ENCODE peak calls at places on chromosomes 16 and 17, in eight cellular contexts. Z is uterus, Q is suprapubic skin, O is prostate gland, P is stomach, L is GM12878, S is breast epithelium, G is esophagus squamous epithelium. H is an unnamed sample. For H3K27me3 and H3K36me3, the result is how much of the 10 kb centered on the place peaks cover.

GRCh38 chr16:50360779-50361178 is 8.0 kb downstream of the BRD7 start:
- DNase-seq in S (no peak), P (no peak), Z (no peak), L (no peak), O (no peak), Q (no peak), G (no peak), H (no peak)

GRCh38 chr17:69609495-69610315 is 195.2 kb downstream of the MAP2K6 start:
- DNase-seq in Z (no peak), G (no peak), S (no peak), O (no peak), Q (no peak), L (no peak), P (no peak), H (peak)

GRCh38 chr16:59296002-59296401 is 561.9 kb upstream of the GOT2 start:
- DNase-seq in O (no peak), G (no peak), P (no peak), Z (no peak), Q (no peak), S (no peak), L (no peak), H (no peak)

GRCh38 chr17:39099686-39100293 is 51.6 kb downstream of the PLXDC1 start:
- DNase-seq in O (no peak), S (no peak), L (no peak), P (no peak), G (no peak), Z (peak), Q (no peak), H (no peak)

GRCh38 chr16:61432421-61432820 is 603.8 kb downstream of the CDH8 start:
- DNase-seq in O (no peak), Z (no peak), G (no peak), S (no peak), Q (no peak), P (no peak), L (no peak), H (no peak)

GRCh38 chr16:21264226-21265036 is 13.7 kb downstream of the CRYM start:
- DNase-seq in G (no peak), P (no peak), S (no peak), L (no peak), Q (no peak), O (peak), Z (peak), H (no peak)

GRCh38 chr17:29880031-29880430 is 50.0 kb downstream of the SSH2 start:
- DNase-seq in Z (no peak), L (no peak), G (no peak), O (no peak), Q (no peak), S (no peak), P (no peak), H (no peak)

GRCh38 chr17:61399131-61400057 is at the start of gene TBX2:
- DNase-seq in L (no peak), P (peak), Z (peak), G (no peak), Q (no peak), O (no peak), S (no peak), H (peak)

GRCh38 chr16:89049484-89050118 is 44.1 kb upstream of the ACSF3 start:
- DNase-seq in P (no peak), G (no peak), Q (no peak), S (no peak), Z (no peak), O (no peak), L (no peak), H (no peak)

GRCh38 chr16:69150146-69150865 is 17.9 kb downstream of the UTP4 start:
- DNase-seq in G (no peak), O (peak), P (peak), Q (no peak), S (no peak), Z (peak), L (no peak), H (peak)

GRCh38 chr16:86575754-86576557 is 2.4 kb upstream of the FOXL1 start:
- DNase-seq in S (no peak), L (no peak), O (no peak), Z (peak), P (peak), G (no peak), Q (peak), H (peak)

GRCh38 chr17:80827646-80828643 is 163.7 kb upstream of the CHMP6 start:
- DNase-seq in L (no peak), G (no peak), O (no peak), Q (peak), Z (no peak), P (no peak), S (peak), H (no peak)

GRCh38 chr17:64125937-64126336 is 4.0 kb downstream of the ERN1 start:
- DNase-seq in S (no peak), L (no peak), O (no peak), P (no peak), Q (no peak), Z (no peak), G (no peak), H (no peak)

GRCh38 chr17:31404028-31404949 is 12.8 kb downstream of the RAB11FIP4 start:
- DNase-seq in G (no peak), P (no peak), Z (no peak), O (no peak), L (no peak), Q (peak), S (no peak), H (no peak)

GRCh38 chr16:18816286-18816685 is 14.9 kb upstream of the ARL6IP1 start:
- DNase-seq in O (no peak), Q (no peak), L (no peak), P (no peak), Z (no peak), G (no peak), S (no peak), H (no peak)

GRCh38 chr17:34412965-34413441 is 50.0 kb upstream of the CCL1 start:
- DNase-seq in Q (no peak), Z (no peak), S (no peak), G (no peak), L (no peak), O (no peak), P (no peak), H (no peak)

GRCh38 chr16:720507-720989 is 398 bp upstream of the ANTKMT start:
- DNase-seq in Q (no peak), P (no peak), O (no peak), S (no peak), Z (peak), L (no peak), G (no peak), H (peak)

GRCh38 chr17:42337442-42337841 is 49.1 kb downstream of the STAT5A start:
- DNase-seq in S (no peak), Q (no peak), G (no peak), L (peak), Z (no peak), O (no peak), P (no peak), H (no peak)

GRCh38 chr16:29024280-29024679 is 39.4 kb downstream of the LAT start:
- DNase-seq in Q (peak), P (no peak), L (no peak), S (no peak), Z (no peak), G (no peak), O (no peak), H (no peak)

GRCh38 chr16:1133810-1134520 is 18.9 kb upstream of the CACNA1H start:
- DNase-seq in S (no peak), P (no peak), Z (no peak), Q (no peak), L (no peak), O (no peak), G (no peak), H (no peak)

GRCh38 chr17:63579633-63580032 is 21.1 kb upstream of the TACO1 start:
- DNase-seq in Q (no peak), G (no peak), P (no peak), S (no peak), L (no peak), Z (no peak), O (no peak), H (no peak)

GRCh38 chr17:77042688-77043330 is 98.0 kb upstream of the SEC14L1 start:
- DNase-seq in S (no peak), O (no peak), G (no peak), Z (no peak), Q (no peak), P (no peak), L (no peak), H (no peak)

GRCh38 chr16:84975522-84975921 is 35.8 kb downstream of the ZDHHC7 start:
- DNase-seq in S (no peak), L (no peak), Z (no peak), P (no peak), Q (no peak), G (no peak), O (no peak), H (no peak)

DNA sequence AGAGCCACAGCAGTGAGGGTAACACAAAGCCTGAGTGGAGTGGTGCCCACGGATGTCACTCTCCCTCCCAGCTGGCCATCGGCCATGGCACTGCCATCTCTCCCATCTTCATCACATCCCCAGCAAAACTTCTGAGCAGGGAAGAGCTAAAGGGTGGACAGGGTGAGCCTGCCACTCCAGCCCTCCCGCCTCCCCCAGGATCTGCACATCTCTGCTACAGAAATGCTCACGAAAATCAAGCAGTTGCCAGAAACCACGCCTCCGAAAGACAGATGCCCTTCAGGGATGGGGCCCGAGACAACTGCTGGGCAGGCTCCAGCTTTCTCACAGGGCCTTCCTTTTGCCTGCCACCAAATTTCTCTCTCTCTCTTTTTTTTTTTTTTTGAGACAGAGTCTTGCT is 3.6 kb downstream of the GRIN2C start:
- DNase-seq in O (no peak), P (no peak), G (no peak), Q (no peak), S (no peak), L (no peak), Z (no peak), H (no peak)
- H3K27me3 ChIP-seq in O (under half), P (half or more), G (half or more), Q (half or more), S (half or more), L (under half), Z (half or more), H (under half)

GRCh38 chr17:27081002-27081638 is 212.8 kb upstream of the WSB1 start:
- DNase-seq in S (no peak), Q (no peak), Z (no peak), O (no peak), P (no peak), G (no peak), L (no peak), H (no peak)

GRCh38 chr17:27082775-27083154 is 211.1 kb upstream of the WSB1 start:
- DNase-seq in O (no peak), Z (no peak), Q (no peak), S (no peak), L (no peak), P (no peak), G (no peak), H (no peak)

GRCh38 chr17:27085517-27085916 is 208.4 kb upstream of the WSB1 start:
- DNase-seq in P (no peak), Q (no peak), O (no peak), L (no peak), S (no peak), G (no peak), Z (no peak), H (no peak)

GRCh38 chr17:27082023-27082774 is 211.7 kb upstream of the WSB1 start:
- DNase-seq in G (no peak), Q (no peak), S (no peak), Z (no peak), O (no peak), P (no peak), L (no peak), H (no peak)

GRCh38 chr17:27083408-27084185 is 210.3 kb upstream of the WSB1 start:
- DNase-seq in Z (no peak), O (no peak), G (no peak), L (no peak), Q (no peak), S (no peak), P (no peak), H (no peak)
- TF ChIP-seq POLR2A in Z (no peak), O (no peak), G (no peak), L (no peak), Q (no peak), S (no peak), P (no peak), H (no peak)

GRCh38 chr16:16096858-16097213 is 126.5 kb downstream of the ABCC6 start:
- DNase-seq in S (no peak), L (no peak), O (no peak), Z (no peak), P (no peak), G (no peak), Q (no peak), H (no peak)
- H3K36me3 ChIP-seq in S (under half), L (under half), O (under half), Z (under half), P (half or more), G (under half), Q (under half), H (under half)

GRCh38 chr17:50587571-50587970 is 27.1 kb downstream of the CACNA1G start:
- DNase-seq in Z (no peak), P (no peak), G (no peak), L (no peak), O (no peak), Q (no peak), S (no peak), H (peak)
- H3K27me3 ChIP-seq in Z (under half), P (under half), G (under half), L (under half), O (under half), Q (under half), S (under half), H (under half)

DNA sequence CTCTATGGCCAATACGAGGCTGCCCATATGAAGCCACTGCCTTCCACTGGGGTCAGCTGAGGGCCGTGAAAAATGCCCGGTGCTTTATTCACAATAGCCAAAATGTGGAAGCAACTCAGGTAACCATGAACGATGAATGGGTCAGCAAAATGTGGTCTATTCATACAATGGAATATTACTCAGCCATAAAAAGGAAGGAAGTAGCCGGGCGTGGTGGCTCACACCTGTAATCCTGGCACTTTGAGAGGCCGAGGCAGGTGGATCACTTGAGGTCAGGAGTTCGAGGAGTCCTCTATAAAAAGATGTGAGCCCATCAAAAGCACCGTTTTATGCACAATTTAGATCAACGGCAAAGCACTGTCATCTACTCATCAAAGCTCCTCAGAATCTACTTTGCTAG is 5.2 kb upstream of the TRAP1 start:
- DNase-seq in Z (no peak), P (no peak), G (no peak), S (no peak), O (no peak), L (no peak), Q (no peak), H (no peak)
- TF ChIP-seq POLR2A in Z (no peak), P (no peak), G (no peak), S (no peak), O (no peak), L (no peak), Q (no peak), H (no peak)